ENCODE peak calls at places on chromosome 21, in four cellular contexts. One of them, this sample, is unnamed.

GRCh38 chr21:38303300-38303699 is 46.5 kb downstream of the KCNJ15 start:
- DNase-seq in non-pigmented ciliary epithelial cell: no peak
- DNase-seq in ovary: no peak
- DNase-seq in cardiac muscle cell: peak
- DNase-seq in this sample: no peak

GRCh38 chr21:39788383-39788782 is 43.4 kb downstream of the IGSF5 start:
- DNase-seq in ovary: peak
- DNase-seq in non-pigmented ciliary epithelial cell: peak
- DNase-seq in cardiac muscle cell: peak
- DNase-seq in this sample: peak

GRCh38 chr21:32238063-32238462 is 40.8 kb downstream of the MIS18A start:
- DNase-seq in cardiac muscle cell: no peak
- DNase-seq in ovary: no peak
- DNase-seq in non-pigmented ciliary epithelial cell: no peak
- DNase-seq in this sample: no peak

GRCh38 chr21:45902292-45902995 is 79.1 kb upstream of the COL6A1 start:
- DNase-seq in ovary: no peak
- DNase-seq in cardiac muscle cell: no peak
- DNase-seq in non-pigmented ciliary epithelial cell: no peak
- DNase-seq in this sample: no peak

GRCh38 chr21:19245188-19245580 is 841.6 kb upstream of the TMPRSS15 start:
- DNase-seq in non-pigmented ciliary epithelial cell: no peak
- DNase-seq in ovary: no peak
- DNase-seq in cardiac muscle cell: no peak
- DNase-seq in this sample: no peak

GRCh38 chr21:33126569-33126968 is 56.6 kb downstream of the OLIG1 start:
- DNase-seq in cardiac muscle cell: no peak
- DNase-seq in non-pigmented ciliary epithelial cell: no peak
- DNase-seq in ovary: no peak
- DNase-seq in this sample: no peak

GRCh38 chr21:34517491-34518245 is 5.7 kb upstream of the KCNE1 start:
- DNase-seq in non-pigmented ciliary epithelial cell: no peak
- DNase-seq in ovary: no peak
- DNase-seq in cardiac muscle cell: no peak
- DNase-seq in this sample: no peak

GRCh38 chr21:41653944-41654625 is 112.8 kb downstream of the RIPK4 start:
- DNase-seq in ovary: no peak
- DNase-seq in non-pigmented ciliary epithelial cell: no peak
- DNase-seq in cardiac muscle cell: peak
- DNase-seq in this sample: no peak

GRCh38 chr21:40165671-40166070 is 298.4 kb downstream of the PCP4 start:
- DNase-seq in cardiac muscle cell: no peak
- DNase-seq in non-pigmented ciliary epithelial cell: no peak
- DNase-seq in ovary: no peak
- DNase-seq in this sample: no peak

GRCh38 chr21:15826147-15826780 is 96.5 kb downstream of the USP25 start:
- DNase-seq in ovary: no peak
- DNase-seq in non-pigmented ciliary epithelial cell: no peak
- DNase-seq in cardiac muscle cell: peak
- DNase-seq in this sample: peak

GRCh38 chr21:14918542-14918941 is 146.3 kb downstream of the NRIP1 start:
- DNase-seq in ovary: no peak
- DNase-seq in cardiac muscle cell: peak
- DNase-seq in non-pigmented ciliary epithelial cell: no peak
- DNase-seq in this sample: no peak

GRCh38 chr21:44684077-44684476 is 2.1 kb upstream of the KRTAP12-1 start:
- DNase-seq in cardiac muscle cell: no peak
- DNase-seq in non-pigmented ciliary epithelial cell: no peak
- DNase-seq in ovary: no peak
- DNase-seq in this sample: no peak

GRCh38 chr21:45598109-45598508 is 45.4 kb upstream of the PCBP3 start:
- DNase-seq in non-pigmented ciliary epithelial cell: no peak
- DNase-seq in ovary: no peak
- DNase-seq in cardiac muscle cell: no peak
- DNase-seq in this sample: no peak

GRCh38 chr21:35048183-35048601 is 910 bp downstream of the RUNX1 start:
- DNase-seq in ovary: no peak
- DNase-seq in non-pigmented ciliary epithelial cell: no peak
- DNase-seq in cardiac muscle cell: no peak
- DNase-seq in this sample: no peak

GRCh38 chr21:42409366-42409765 is 5.7 kb downstream of the UBASH3A start:
- DNase-seq in ovary: no peak
- DNase-seq in cardiac muscle cell: no peak
- DNase-seq in non-pigmented ciliary epithelial cell: no peak
- DNase-seq in this sample: no peak

GRCh38 chr21:26096972-26097371 is 73.6 kb downstream of the APP start:
- DNase-seq in ovary: no peak
- DNase-seq in cardiac muscle cell: no peak
- DNase-seq in non-pigmented ciliary epithelial cell: no peak
- DNase-seq in this sample: no peak

GRCh38 chr21:45889961-45890360 is 91.6 kb upstream of the COL6A1 start:
- DNase-seq in ovary: no peak
- DNase-seq in non-pigmented ciliary epithelial cell: no peak
- DNase-seq in cardiac muscle cell: no peak
- DNase-seq in this sample: no peak

GRCh38 chr21:9755611-9756010 is 765.8 kb upstream of the TPTE start:
- DNase-seq in cardiac muscle cell: no peak
- DNase-seq in non-pigmented ciliary epithelial cell: no peak
- DNase-seq in ovary: no peak
- DNase-seq in this sample: no peak

GRCh38 chr21:42381347-42381984 is 14.4 kb downstream of the TMPRSS3 start:
- DNase-seq in non-pigmented ciliary epithelial cell: no peak
- DNase-seq in cardiac muscle cell: peak
- DNase-seq in ovary: no peak
- DNase-seq in this sample: peak

GRCh38 chr21:35217504-35218060 is 168.5 kb upstream of the RUNX1 start:
- DNase-seq in non-pigmented ciliary epithelial cell: no peak
- DNase-seq in ovary: no peak
- DNase-seq in cardiac muscle cell: peak
- DNase-seq in this sample: no peak

GRCh38 chr21:15300131-15300530 is 235.3 kb upstream of the NRIP1 start:
- DNase-seq in non-pigmented ciliary epithelial cell: no peak
- DNase-seq in ovary: no peak
- DNase-seq in cardiac muscle cell: no peak
- DNase-seq in this sample: no peak

GRCh38 chr21:38752051-38752505 is 53.7 kb upstream of the ETS2 start:
- DNase-seq in ovary: no peak
- DNase-seq in cardiac muscle cell: no peak
- DNase-seq in non-pigmented ciliary epithelial cell: no peak
- DNase-seq in this sample: no peak

GRCh38 chr21:38798481-38798882 is 7.2 kb upstream of the ETS2 start:
- DNase-seq in non-pigmented ciliary epithelial cell: no peak
- DNase-seq in cardiac muscle cell: peak
- DNase-seq in ovary: no peak
- DNase-seq in this sample: no peak

GRCh38 chr21:39705849-39706248 is 39.1 kb upstream of the IGSF5 start:
- DNase-seq in cardiac muscle cell: no peak
- DNase-seq in non-pigmented ciliary epithelial cell: no peak
- DNase-seq in ovary: no peak
- DNase-seq in this sample: no peak

GRCh38 chr21:15293251-15293650 is 228.5 kb upstream of the NRIP1 start:
- DNase-seq in cardiac muscle cell: peak
- DNase-seq in ovary: no peak
- DNase-seq in non-pigmented ciliary epithelial cell: peak
- DNase-seq in this sample: no peak

GRCh38 chr21:41360072-41360821 is 1.6 kb upstream of the MX2 start:
- DNase-seq in non-pigmented ciliary epithelial cell: no peak
- DNase-seq in ovary: peak
- DNase-seq in cardiac muscle cell: peak
- DNase-seq in this sample: no peak

GRCh38 chr21:33367309-33367973 is 35.8 kb upstream of the IFNGR2 start:
- DNase-seq in ovary: no peak
- DNase-seq in non-pigmented ciliary epithelial cell: no peak
- DNase-seq in cardiac muscle cell: no peak
- DNase-seq in this sample: no peak

GRCh38 chr21:31952828-31953227 is 80.0 kb downstream of the HUNK start:
- DNase-seq in ovary: no peak
- DNase-seq in non-pigmented ciliary epithelial cell: no peak
- DNase-seq in cardiac muscle cell: no peak
- DNase-seq in this sample: no peak

GRCh38 chr21:41361786-41362604 is at the start of gene MX2:
- DNase-seq in ovary: peak
- DNase-seq in cardiac muscle cell: peak
- DNase-seq in non-pigmented ciliary epithelial cell: peak
- DNase-seq in this sample: no peak

GRCh38 chr21:42385619-42386018 is 10.2 kb downstream of the TMPRSS3 start:
- DNase-seq in cardiac muscle cell: no peak
- DNase-seq in ovary: no peak
- DNase-seq in non-pigmented ciliary epithelial cell: no peak
- DNase-seq in this sample: no peak

GRCh38 chr21:36134820-36135390 is at the start of gene CBR3:
- DNase-seq in ovary: peak
- DNase-seq in cardiac muscle cell: peak
- DNase-seq in non-pigmented ciliary epithelial cell: no peak
- DNase-seq in this sample: no peak

GRCh38 chr21:28421716-28422480 is 570.8 kb downstream of the LTN1 start:
- DNase-seq in cardiac muscle cell: peak
- DNase-seq in non-pigmented ciliary epithelial cell: no peak
- DNase-seq in ovary: no peak
- DNase-seq in this sample: no peak

GRCh38 chr21:41368361-41369104 is 6.7 kb downstream of the MX2 start:
- DNase-seq in cardiac muscle cell: no peak
- DNase-seq in non-pigmented ciliary epithelial cell: no peak
- DNase-seq in ovary: no peak
- DNase-seq in this sample: no peak

GRCh38 chr21:42263591-42264131 is 44.7 kb downstream of the ABCG1 start:
- DNase-seq in non-pigmented ciliary epithelial cell: no peak
- DNase-seq in cardiac muscle cell: peak
- DNase-seq in ovary: no peak
- DNase-seq in this sample: peak

GRCh38 chr21:39452965-39453332 is 1.2 kb downstream of the SH3BGR start:
- DNase-seq in cardiac muscle cell: no peak
- DNase-seq in non-pigmented ciliary epithelial cell: no peak
- DNase-seq in ovary: no peak
- DNase-seq in this sample: no peak

GRCh38 chr21:33496345-33496744 is 4.8 kb upstream of the DNAJC28 start:
- DNase-seq in ovary: no peak
- DNase-seq in cardiac muscle cell: no peak
- DNase-seq in non-pigmented ciliary epithelial cell: no peak
- DNase-seq in this sample: no peak

GRCh38 chr21:21624674-21625073 is 626.5 kb downstream of the NCAM2 start:
- DNase-seq in cardiac muscle cell: peak
- DNase-seq in non-pigmented ciliary epithelial cell: peak
- DNase-seq in ovary: no peak
- DNase-seq in this sample: no peak

This sample was measured in endothelial cell.